ENCODE peak calls at places on chromosome 6, in five cellular contexts. M is NCI-H1092 treated with DMSO at 0.1 percent for 48 hours; P is activated naive CD8-positive, alpha-beta T cell treated with anti-CD3 and anti-CD28 coated beads, Interleukin-2, amount 10 ng/mL, durations not matched to agents 7 days and 5 days; U is HFFc6; Z is astrocyte of the spinal cord. Y is an unnamed sample.

GRCh38 chr6:108831104-108831503 is 17.1 kb upstream of the ARMC2 start:
- DNase-seq in M (no peak), P (no peak), U (no peak), Z (no peak), Y (no peak)

GRCh38 chr6:84119277-84119676 is 85.7 kb downstream of the MRAP2 start:
- DNase-seq in M (no peak), P (no peak), U (no peak), Z (no peak), Y (peak)

GRCh38 chr6:10555625-10556309 is 34.6 kb downstream of the GCNT2 start:
- DNase-seq in M (peak), P (no peak), U (no peak), Z (peak), Y (peak)

GRCh38 chr6:32668226-32668747 is 1.8 kb upstream of the HLA-DQB1 start:
- DNase-seq in M (no peak), P (no peak), U (peak), Z (no peak), Y (peak)

GRCh38 chr6:110357696-110358535 is at the start of gene METTL24:
- DNase-seq in M (no peak), P (peak), U (no peak), Z (no peak), Y (no peak)

GRCh38 chr6:139663996-139664395 is 289.5 kb upstream of the CITED2 start:
- DNase-seq in M (no peak), P (no peak), U (no peak), Z (no peak), Y (no peak)

GRCh38 chr6:134400941-134401340 is 83.0 kb upstream of the SGK1 start:
- DNase-seq in M (no peak), P (no peak), U (no peak), Z (no peak), Y (no peak)

GRCh38 chr6:24719125-24719931 is at the start of gene C6orf62:
- DNase-seq in M (no peak), P (peak), U (peak), Z (no peak), Y (peak)

GRCh38 chr6:28725890-28726348 is 197.9 kb downstream of the TRIM27 start:
- DNase-seq in M (no peak), P (no peak), U (peak), Z (no peak), Y (peak)

GRCh38 chr6:170367241-170367640 is 60.7 kb downstream of the FAM120B start:
- DNase-seq in M (peak), P (no peak), U (no peak), Z (no peak), Y (peak)

GRCh38 chr6:90187437-90188049 is 109.1 kb downstream of the BACH2 start:
- DNase-seq in M (no peak), P (peak), U (no peak), Z (no peak), Y (no peak)

GRCh38 chr6:7267521-7268091 is 45.4 kb downstream of the SSR1 start:
- DNase-seq in M (no peak), P (no peak), U (peak), Z (peak), Y (peak)

GRCh38 chr6:64250126-64250525 is 614.5 kb downstream of the PHF3 start:
- DNase-seq in M (no peak), P (no peak), U (no peak), Z (peak), Y (peak)

GRCh38 chr6:30612213-30612612 is 4.8 kb downstream of the PPP1R10 start:
- DNase-seq in M (no peak), P (no peak), U (peak), Z (no peak), Y (peak)

GRCh38 chr6:10403385-10404106 is 11.3 kb downstream of the TFAP2A start:
- DNase-seq in M (no peak), P (no peak), U (peak), Z (no peak), Y (peak)

GRCh38 chr6:163404825-163405265 is 9.7 kb upstream of the QKI start:
- DNase-seq in M (no peak), P (no peak), U (no peak), Z (no peak), Y (no peak)

GRCh38 chr6:126937426-126937825 is 181.0 kb upstream of the RSPO3 start:
- DNase-seq in M (no peak), P (no peak), U (no peak), Z (no peak), Y (no peak)

GRCh38 chr6:123022980-123023379 is 26.9 kb downstream of the CLVS2 start:
- DNase-seq in M (no peak), P (no peak), U (no peak), Z (peak), Y (no peak)

GRCh38 chr6:12555781-12556180 is 160.8 kb upstream of the PHACTR1 start:
- DNase-seq in M (no peak), P (no peak), U (no peak), Z (no peak), Y (no peak)

GRCh38 chr6:134330555-134330954 is 12.6 kb upstream of the SGK1 start:
- DNase-seq in M (no peak), P (no peak), U (no peak), Z (no peak), Y (no peak)

GRCh38 chr6:42338573-42339218 is 113.0 kb downstream of the TRERF1 start:
- DNase-seq in M (no peak), P (no peak), U (peak), Z (peak), Y (peak)

GRCh38 chr6:14661188-14661587 is 543.6 kb downstream of the CD83 start:
- DNase-seq in M (no peak), P (no peak), U (no peak), Z (no peak), Y (peak)

GRCh38 chr6:98136333-98136732 is 698.0 kb upstream of the POU3F2 start:
- DNase-seq in M (peak), P (no peak), U (no peak), Z (no peak), Y (no peak)

GRCh38 chr6:27545271-27546046 is 72.6 kb upstream of the ZNF184 start:
- DNase-seq in M (no peak), P (peak), U (peak), Z (peak), Y (peak)

GRCh38 chr6:26232950-26233607 is 131.9 kb upstream of the BTN3A2 start:
- DNase-seq in M (no peak), P (peak), U (peak), Z (peak), Y (peak)

GRCh38 chr6:2166717-2167116 is 78.7 kb downstream of the GMDS start:
- DNase-seq in M (no peak), P (no peak), U (no peak), Z (no peak), Y (peak)

GRCh38 chr6:118705799-118706481 is 54.5 kb upstream of the CEP85L start:
- DNase-seq in M (no peak), P (no peak), U (no peak), Z (peak), Y (peak)

Y was measured in IMR-90.